ENCODE peak calls at places on chromosomes 7 and 10, in seven cellular contexts. S is Peyer's patch, B is HCT116, V is neuronal stem cell, F is stomach, Q is spleen, K is esophagus squamous epithelium. P is an unnamed sample. For H3K36me3, the result is how much of the 10 kb centered on the place peaks cover.

GRCh38 chr7:116588225-116588624 is 63.4 kb downstream of the CAV1 start:
- DNase-seq in F (no peak), S (no peak), B (no peak), V (no peak), Q (peak), K (no peak), P (no peak)

GRCh38 chr10:101902032-101902799 is 58.6 kb upstream of the KCNIP2 start:
- DNase-seq in S (no peak), Q (no peak), K (no peak), V (peak), B (no peak), F (no peak), P (no peak)

GRCh38 chr7:132941433-132941832 is 140.5 kb downstream of the CHCHD3 start:
- DNase-seq in B (no peak), S (no peak), F (no peak), V (no peak), Q (no peak), K (no peak), P (no peak)

GRCh38 chr7:106183952-106184351 is 71.8 kb upstream of the SYPL1 start:
- DNase-seq in K (no peak), Q (no peak), S (no peak), V (no peak), F (no peak), B (no peak), P (no peak)

GRCh38 chr10:7159928-7160327 is 250.9 kb downstream of the SFMBT2 start:
- DNase-seq in B (no peak), S (no peak), Q (no peak), K (no peak), F (no peak), V (no peak), P (no peak)

GRCh38 chr7:69947998-69948397 is 349.7 kb downstream of the AUTS2 start:
- DNase-seq in Q (no peak), K (no peak), B (no peak), F (no peak), V (no peak), S (no peak), P (no peak)

GRCh38 chr7:156920076-156920475 is 27.1 kb upstream of the LMBR1 start:
- DNase-seq in F (no peak), V (no peak), K (no peak), Q (peak), B (no peak), S (no peak), P (no peak)

GRCh38 chr7:22997871-22998515 is 15.9 kb downstream of the HYCC1 start:
- DNase-seq in S (no peak), V (no peak), K (no peak), Q (no peak), B (no peak), F (no peak), P (no peak)

GRCh38 chr10:96556003-96556402 is 30.8 kb downstream of the TM9SF3 start:
- DNase-seq in S (no peak), Q (no peak), K (no peak), V (no peak), F (no peak), B (no peak), P (no peak)

GRCh38 chr10:22550732-22551131 is 163.6 kb downstream of the PIP4K2A start:
- DNase-seq in F (peak), K (no peak), V (no peak), S (peak), Q (peak), B (peak), P (no peak)

GRCh38 chr10:25082276-25083204 is 66.1 kb downstream of the THNSL1 start:
- DNase-seq in K (no peak), F (no peak), B (no peak), S (no peak), V (no peak), Q (no peak), P (no peak)

DNA sequence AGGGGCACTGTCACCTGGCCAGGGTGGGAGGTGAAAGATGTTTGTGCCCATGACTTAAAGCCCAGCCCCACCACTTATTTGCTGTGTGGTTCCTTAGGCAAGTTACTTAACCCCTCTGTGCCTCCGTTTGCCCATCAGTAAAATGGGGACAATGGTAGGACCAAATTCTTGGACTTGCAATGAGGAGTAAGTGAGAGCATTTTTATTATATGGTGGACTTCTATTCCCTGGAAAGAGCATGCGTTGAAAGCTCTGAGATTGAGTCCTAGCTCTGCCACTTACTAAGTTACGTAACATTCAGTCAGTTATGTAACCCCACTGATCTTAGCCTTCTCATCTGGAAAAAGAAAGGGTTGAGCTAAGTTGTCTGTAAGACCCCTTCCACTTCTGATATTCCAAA is 18.8 kb downstream of the VSIR start:
- DNase-seq in Q (no peak), V (no peak), B (no peak), F (no peak), S (no peak), K (no peak), P (no peak)
- H3K36me3 ChIP-seq in Q (half or more), V (under half), B (under half), F (under half), S (under half), K (half or more), P (under half)

GRCh38 chr7:47142867-47143175 is 439.1 kb downstream of the TNS3 start:
- DNase-seq in Q (no peak), S (no peak), B (no peak), F (no peak), K (no peak), V (no peak), P (no peak)
- H3K4me3 ChIP-seq in Q (no peak), S (no peak), B (no peak), F (no peak), K (no peak), V (no peak), P (no peak)

GRCh38 chr10:93222211-93222754 is 148.6 kb downstream of the CYP26A1 start:
- DNase-seq in F (no peak), S (no peak), V (no peak), B (no peak), Q (no peak), K (no peak), P (no peak)

GRCh38 chr10:93221171-93221496 is 147.4 kb downstream of the CYP26A1 start:
- DNase-seq in Q (no peak), S (no peak), V (no peak), F (no peak), B (no peak), K (no peak), P (no peak)

GRCh38 chr10:93221521-93221920 is 147.8 kb downstream of the CYP26A1 start:
- DNase-seq in F (no peak), V (no peak), K (no peak), B (no peak), S (no peak), Q (no peak), P (no peak)

GRCh38 chr10:93219347-93219746 is 145.7 kb downstream of the CYP26A1 start:
- DNase-seq in Q (no peak), S (no peak), V (no peak), B (no peak), F (no peak), K (no peak), P (no peak)

GRCh38 chr10:93220315-93221170 is 146.8 kb downstream of the CYP26A1 start:
- DNase-seq in S (no peak), K (no peak), B (no peak), V (no peak), F (no peak), Q (no peak), P (no peak)
- H3K27ac ChIP-seq in S (no peak), K (no peak), B (no peak), V (no peak), F (no peak), Q (no peak), P (no peak)

GRCh38 chr7:55488804-55489340 is 83.4 kb downstream of the VOPP1 start:
- DNase-seq in V (no peak), S (no peak), K (no peak), Q (peak), F (no peak), B (no peak), P (no peak)

GRCh38 chr7:55490099-55490498 is 82.2 kb downstream of the VOPP1 start:
- DNase-seq in Q (no peak), B (no peak), S (no peak), F (no peak), V (no peak), K (no peak), P (no peak)

GRCh38 chr7:55491346-55491745 is 81.0 kb downstream of the VOPP1 start:
- DNase-seq in B (no peak), S (no peak), F (no peak), V (no peak), Q (peak), K (no peak), P (no peak)

GRCh38 chr7:55488221-55488620 is 84.1 kb downstream of the VOPP1 start:
- DNase-seq in F (no peak), S (no peak), V (no peak), Q (peak), B (no peak), K (no peak), P (no peak)

GRCh38 chr7:55489552-55489951 is 82.8 kb downstream of the VOPP1 start:
- DNase-seq in K (no peak), V (no peak), B (no peak), S (no peak), F (no peak), Q (peak), P (no peak)
- H3K36me3 ChIP-seq in K (half or more), V (half or more), B (under half), S (under half), F (under half), Q (half or more), P (under half)

GRCh38 chr10:17214486-17214885 is 13.0 kb upstream of the TRDMT1 start:
- DNase-seq in V (no peak), B (no peak), K (no peak), F (no peak), S (no peak), Q (no peak), P (no peak)
- H3K4me3 ChIP-seq in V (no peak), B (no peak), K (no peak), F (no peak), S (no peak), Q (no peak), P (no peak)